ENCODE peak calls at places on chromosome 12, in six cellular contexts. U, A, C, F, G and D are unnamed samples.

GRCh38 chr12:75491169-75491568 is 10.6 kb downstream of the GLIPR1 start:
- DNase-seq in G (no peak), U (no peak), C (no peak), A (no peak), F (no peak), D (no peak)

GRCh38 chr12:89909753-89910152 is 201.1 kb upstream of the ATP2B1 start:
- DNase-seq in A (no peak), U (no peak), F (no peak), C (no peak), G (no peak), D (no peak)

GRCh38 chr12:106985479-106985878 is 1.5 kb downstream of the MTERF2 start:
- DNase-seq in G (no peak), A (no peak), F (no peak), U (no peak), C (peak), D (no peak)

GRCh38 chr12:11150832-11151231 is 16.4 kb upstream of the TAS2R30 start:
- DNase-seq in U (no peak), A (no peak), F (no peak), C (no peak), G (no peak), D (no peak)

GRCh38 chr12:11795910-11796459 is 146.5 kb downstream of the ETV6 start:
- DNase-seq in U (no peak), F (no peak), C (peak), A (no peak), G (no peak), D (peak)

GRCh38 chr12:92546826-92547348 is 155.9 kb upstream of the PLEKHG7 start:
- DNase-seq in F (no peak), G (no peak), C (no peak), U (no peak), A (no peak), D (no peak)

GRCh38 chr12:79688376-79689040 is 2.3 kb downstream of the PAWR start:
- DNase-seq in A (no peak), C (no peak), G (no peak), U (no peak), F (no peak), D (no peak)

GRCh38 chr12:8823565-8824300 is 1.3 kb downstream of the A2ML1 start:
- DNase-seq in G (no peak), A (no peak), U (no peak), C (no peak), F (no peak), D (peak)

GRCh38 chr12:81378601-81379000 is 300.7 kb downstream of the ACSS3 start:
- DNase-seq in C (no peak), F (no peak), G (no peak), A (no peak), U (no peak), D (no peak)

GRCh38 chr12:50986961-50987737 is 34.8 kb downstream of the HIGD1C start:
- DNase-seq in A (no peak), U (peak), C (peak), G (no peak), F (no peak), D (peak)

GRCh38 chr12:29750928-29751220 is 32.9 kb downstream of the TMTC1 start:
- DNase-seq in U (no peak), A (no peak), F (no peak), G (no peak), C (no peak), D (no peak)

GRCh38 chr12:78795934-78796445 is 68.6 kb upstream of the SYT1 start:
- DNase-seq in G (no peak), A (no peak), U (no peak), C (no peak), F (no peak), D (no peak)

GRCh38 chr12:22684526-22685118 is 59.7 kb downstream of the ETNK1 start:
- DNase-seq in C (no peak), G (no peak), F (no peak), A (no peak), U (no peak), D (peak)

GRCh38 chr12:25397001-25397400 is 146.3 kb upstream of the KRAS start:
- DNase-seq in F (no peak), G (no peak), A (no peak), U (no peak), C (no peak), D (no peak)

GRCh38 chr12:28130625-28131598 is 59.3 kb upstream of the CCDC91 start:
- DNase-seq in U (no peak), F (peak), G (no peak), A (no peak), C (no peak), D (peak)

GRCh38 chr12:25950329-25951115 is 8.0 kb upstream of the RASSF8 start:
- DNase-seq in C (no peak), F (no peak), U (no peak), A (no peak), G (no peak), D (no peak)

GRCh38 chr12:118680361-118680963 is 300.9 kb upstream of the SRRM4 start:
- DNase-seq in G (no peak), U (no peak), F (no peak), C (peak), A (no peak), D (no peak)

GRCh38 chr12:16008442-16008841 is 97.3 kb downstream of the DERA start:
- DNase-seq in C (no peak), A (no peak), U (no peak), F (no peak), G (no peak), D (peak)

GRCh38 chr12:45130881-45131281 is 80.0 kb upstream of the DBX2 start:
- DNase-seq in U (no peak), A (no peak), C (peak), G (no peak), F (peak), D (peak)

GRCh38 chr12:52216807-52217206 is 16.2 kb upstream of the KRT7 start:
- DNase-seq in F (no peak), G (no peak), A (no peak), U (no peak), C (peak), D (no peak)

GRCh38 chr12:65636436-65636835 is 187.8 kb upstream of the HMGA2 start:
- DNase-seq in A (no peak), C (no peak), U (no peak), F (no peak), G (no peak), D (no peak)

GRCh38 chr12:126055521-126055920 is 990.3 kb downstream of the AACS start:
- DNase-seq in U (no peak), F (no peak), G (no peak), A (no peak), C (no peak), D (peak)

GRCh38 chr12:24226745-24227350 is 277.4 kb upstream of the SOX5 start:
- DNase-seq in F (no peak), A (no peak), U (no peak), C (no peak), G (no peak), D (peak)

GRCh38 chr12:119486599-119487154 is 106.9 kb upstream of the TMEM233 start:
- DNase-seq in F (no peak), C (no peak), U (no peak), A (no peak), G (no peak), D (no peak)

GRCh38 chr12:104055686-104056388 is 5.8 kb upstream of the GLT8D2 start:
- DNase-seq in C (peak), U (no peak), A (no peak), G (no peak), F (no peak), D (peak)

GRCh38 chr12:70645494-70646317 is 8.5 kb upstream of the PTPRB start:
- DNase-seq in U (no peak), F (no peak), C (peak), G (no peak), A (peak), D (peak)

GRCh38 chr12:8970432-8970831 is 18.9 kb upstream of the KLRG1 start:
- DNase-seq in G (no peak), A (no peak), F (no peak), U (no peak), C (no peak), D (no peak)

GRCh38 chr12:27619308-27619707 is 76.9 kb upstream of the REP15 start:
- DNase-seq in U (no peak), C (no peak), F (no peak), A (no peak), G (no peak), D (peak)

GRCh38 chr12:46124848-46125619 is 134.7 kb upstream of the SCAF11 start:
- DNase-seq in F (peak), C (peak), G (peak), A (peak), U (peak), D (peak)

GRCh38 chr12:113684053-113684907 is 212.6 kb upstream of the LHX5 start:
- DNase-seq in G (no peak), C (no peak), U (no peak), F (no peak), A (no peak), D (no peak)

GRCh38 chr12:91563011-91563410 is 380.4 kb upstream of the DCN start:
- DNase-seq in A (no peak), G (no peak), C (no peak), U (no peak), F (no peak), D (no peak)